ENCODE peak calls at places on chromosomes 13 and 19, in seven cellular contexts. One of them, this sample, is unnamed.

GRCh38 chr19:54882758-54883157 is 8.7 kb downstream of the FCAR start:
- DNase-seq in cardiac fibroblast: no peak
- DNase-seq in retinal pigment epithelial cell: no peak
- DNase-seq in tibial artery: no peak
- DNase-seq in BJ: no peak
- DNase-seq in esophagus squamous epithelium: no peak
- DNase-seq in HL-60: no peak
- DNase-seq in this sample: no peak

GRCh38 chr19:33771308-33772101 is 25.2 kb upstream of the KCTD15 start:
- DNase-seq in HL-60: peak; percentile 68
- DNase-seq in tibial artery: peak; percentile 53
- DNase-seq in retinal pigment epithelial cell: no peak
- DNase-seq in esophagus squamous epithelium: no peak
- DNase-seq in cardiac fibroblast: peak; percentile 73
- DNase-seq in BJ: no peak
- DNase-seq in this sample: peak; percentile 62

GRCh38 chr13:67023088-67023893 is 206.8 kb downstream of the PCDH9 start:
- DNase-seq in retinal pigment epithelial cell: peak; percentile 87
- DNase-seq in esophagus squamous epithelium: no peak
- DNase-seq in BJ: peak; percentile 39
- DNase-seq in cardiac fibroblast: peak; percentile 91
- DNase-seq in HL-60: peak; percentile 16
- DNase-seq in tibial artery: no peak
- DNase-seq in this sample: peak; percentile 24

GRCh38 chr13:110850840-110851239 is 64.0 kb downstream of the ANKRD10 start:
- DNase-seq in cardiac fibroblast: no peak
- DNase-seq in tibial artery: no peak
- DNase-seq in esophagus squamous epithelium: no peak
- DNase-seq in HL-60: no peak
- DNase-seq in BJ: no peak
- DNase-seq in retinal pigment epithelial cell: no peak
- DNase-seq in this sample: no peak

GRCh38 chr13:27295096-27295495 is 24.5 kb downstream of the RASL11A start:
- DNase-seq in esophagus squamous epithelium: no peak
- DNase-seq in tibial artery: no peak
- DNase-seq in retinal pigment epithelial cell: no peak
- DNase-seq in HL-60: no peak
- DNase-seq in cardiac fibroblast: no peak
- DNase-seq in BJ: no peak
- DNase-seq in this sample: no peak

GRCh38 chr13:110327036-110327790 is 20.1 kb downstream of the COL4A2 start:
- DNase-seq in BJ: no peak
- DNase-seq in tibial artery: no peak
- DNase-seq in HL-60: no peak
- DNase-seq in esophagus squamous epithelium: no peak
- DNase-seq in cardiac fibroblast: no peak
- DNase-seq in retinal pigment epithelial cell: no peak
- DNase-seq in this sample: no peak

GRCh38 chr19:53881482-53882390 is at the start of gene PRKCG:
- DNase-seq in esophagus squamous epithelium: no peak
- DNase-seq in HL-60: no peak
- DNase-seq in tibial artery: no peak
- DNase-seq in cardiac fibroblast: no peak
- DNase-seq in BJ: no peak
- DNase-seq in retinal pigment epithelial cell: no peak
- DNase-seq in this sample: no peak

GRCh38 chr13:111049791-111050538 is 65.1 kb upstream of the ARHGEF7 start:
- DNase-seq in BJ: no peak
- DNase-seq in retinal pigment epithelial cell: no peak
- DNase-seq in tibial artery: peak; percentile 47
- DNase-seq in cardiac fibroblast: peak; percentile 52
- DNase-seq in esophagus squamous epithelium: no peak
- DNase-seq in HL-60: no peak
- DNase-seq in this sample: peak; percentile 40

GRCh38 chr19:18848860-18849661 is 17.3 kb downstream of the UPF1 start:
- DNase-seq in esophagus squamous epithelium: no peak
- DNase-seq in BJ: no peak
- DNase-seq in HL-60: peak; percentile 70
- DNase-seq in cardiac fibroblast: peak; percentile 85
- DNase-seq in retinal pigment epithelial cell: no peak
- DNase-seq in tibial artery: peak; percentile 85
- DNase-seq in this sample: peak; percentile 56

GRCh38 chr13:111791131-111791530 is 275.8 kb upstream of the SOX1 start:
- DNase-seq in cardiac fibroblast: no peak
- DNase-seq in esophagus squamous epithelium: no peak
- DNase-seq in retinal pigment epithelial cell: no peak
- DNase-seq in HL-60: no peak
- DNase-seq in BJ: no peak
- DNase-seq in tibial artery: no peak
- DNase-seq in this sample: no peak

GRCh38 chr13:84940801-84941200 is 858.4 kb downstream of the SLITRK6 start:
- DNase-seq in tibial artery: no peak
- DNase-seq in HL-60: no peak
- DNase-seq in BJ: no peak
- DNase-seq in retinal pigment epithelial cell: no peak
- DNase-seq in esophagus squamous epithelium: no peak
- DNase-seq in cardiac fibroblast: no peak
- DNase-seq in this sample: no peak

GRCh38 chr13:84946144-84946543 is 853.1 kb downstream of the SLITRK6 start:
- DNase-seq in retinal pigment epithelial cell: no peak
- DNase-seq in BJ: no peak
- DNase-seq in cardiac fibroblast: no peak
- DNase-seq in HL-60: no peak
- DNase-seq in esophagus squamous epithelium: no peak
- DNase-seq in tibial artery: no peak
- DNase-seq in this sample: no peak

GRCh38 chr13:84940167-84940566 is 859.1 kb downstream of the SLITRK6 start:
- DNase-seq in cardiac fibroblast: no peak
- DNase-seq in esophagus squamous epithelium: no peak
- DNase-seq in BJ: no peak
- DNase-seq in retinal pigment epithelial cell: no peak
- DNase-seq in tibial artery: no peak
- DNase-seq in HL-60: no peak
- DNase-seq in this sample: no peak
- TF ChIP-seq CTCF in cardiac fibroblast: no peak
- TF ChIP-seq CTCF in esophagus squamous epithelium: no peak
- TF ChIP-seq CTCF in BJ: no peak
- TF ChIP-seq CTCF in retinal pigment epithelial cell: no peak
- TF ChIP-seq CTCF in tibial artery: no peak
- TF ChIP-seq CTCF in HL-60: no peak
- TF ChIP-seq CTCF in this sample: no peak

DNA sequence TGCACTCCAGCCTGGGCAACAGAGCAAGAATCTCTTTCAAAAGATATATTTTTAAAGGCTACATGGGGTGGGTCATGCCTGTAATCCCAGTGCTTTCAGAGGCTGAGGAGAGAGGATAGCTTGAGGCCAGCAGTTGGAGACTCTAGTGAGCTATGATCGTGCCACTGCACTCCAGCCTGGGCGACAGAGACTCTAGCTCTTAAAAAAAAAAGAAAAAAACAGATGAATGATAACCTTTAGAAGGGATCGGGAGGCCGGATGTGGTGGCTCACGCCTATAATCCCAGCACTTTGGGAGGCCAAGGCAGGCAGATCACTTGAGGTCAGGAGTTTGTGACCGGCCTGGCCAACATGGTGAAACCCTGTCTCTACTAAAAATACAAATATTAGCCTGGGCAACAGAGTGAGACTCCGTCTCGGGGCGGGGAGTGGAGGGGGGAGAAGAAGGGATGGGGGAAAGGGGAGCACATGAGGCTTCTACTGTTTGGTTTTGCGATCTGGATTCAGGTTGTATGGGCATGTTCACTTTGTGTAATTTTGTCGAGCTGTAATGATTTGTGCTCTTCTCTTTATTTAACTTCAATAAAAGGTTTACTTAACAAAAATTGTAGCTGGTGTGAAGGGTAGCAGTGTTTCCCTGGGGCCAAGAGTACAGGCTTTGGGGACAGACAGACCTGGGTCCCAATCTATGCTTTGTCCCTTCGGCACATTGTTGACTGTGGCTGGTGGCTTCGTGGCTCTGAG is 1.1 kb upstream of the PSMC4 start:
- DNase-seq in tibial artery: no peak
- DNase-seq in esophagus squamous epithelium: no peak
- DNase-seq in BJ: no peak
- DNase-seq in retinal pigment epithelial cell: no peak
- DNase-seq in HL-60: no peak
- DNase-seq in cardiac fibroblast: no peak
- DNase-seq in this sample: peak; percentile 14
- H3K4me3 ChIP-seq in tibial artery: peak overlapping the region; percentile 78
- H3K4me3 ChIP-seq in esophagus squamous epithelium: peak overlapping the region; percentile 87
- H3K4me3 ChIP-seq in BJ: peak overlapping the region; percentile 93
- H3K4me3 ChIP-seq in retinal pigment epithelial cell: peak overlapping the region; percentile 97
- H3K4me3 ChIP-seq in HL-60: peak overlapping the region; percentile 79
- H3K4me3 ChIP-seq in cardiac fibroblast: peak overlapping the region; percentile 91
- H3K4me3 ChIP-seq in this sample: peak overlapping the region; percentile 72

GRCh38 chr19:16624236-16624635 is 3.8 kb downstream of the MED26 start:
- DNase-seq in esophagus squamous epithelium: no peak
- DNase-seq in retinal pigment epithelial cell: no peak
- DNase-seq in tibial artery: no peak
- DNase-seq in cardiac fibroblast: no peak
- DNase-seq in HL-60: no peak
- DNase-seq in BJ: no peak
- DNase-seq in this sample: no peak

GRCh38 chr19:16623066-16623465 is 4.9 kb downstream of the MED26 start:
- DNase-seq in esophagus squamous epithelium: no peak
- DNase-seq in tibial artery: no peak
- DNase-seq in BJ: no peak
- DNase-seq in cardiac fibroblast: no peak
- DNase-seq in retinal pigment epithelial cell: no peak
- DNase-seq in HL-60: no peak
- DNase-seq in this sample: no peak

GRCh38 chr19:16621165-16621800 is 6.7 kb downstream of the MED26 start:
- DNase-seq in esophagus squamous epithelium: no peak
- DNase-seq in cardiac fibroblast: no peak
- DNase-seq in retinal pigment epithelial cell: no peak
- DNase-seq in HL-60: no peak
- DNase-seq in BJ: no peak
- DNase-seq in tibial artery: no peak
- DNase-seq in this sample: no peak

GRCh38 chr19:16625183-16625958 is 2.6 kb downstream of the MED26 start:
- DNase-seq in HL-60: no peak
- DNase-seq in BJ: no peak
- DNase-seq in cardiac fibroblast: no peak
- DNase-seq in tibial artery: no peak
- DNase-seq in retinal pigment epithelial cell: no peak
- DNase-seq in esophagus squamous epithelium: no peak
- DNase-seq in this sample: no peak

DNA sequence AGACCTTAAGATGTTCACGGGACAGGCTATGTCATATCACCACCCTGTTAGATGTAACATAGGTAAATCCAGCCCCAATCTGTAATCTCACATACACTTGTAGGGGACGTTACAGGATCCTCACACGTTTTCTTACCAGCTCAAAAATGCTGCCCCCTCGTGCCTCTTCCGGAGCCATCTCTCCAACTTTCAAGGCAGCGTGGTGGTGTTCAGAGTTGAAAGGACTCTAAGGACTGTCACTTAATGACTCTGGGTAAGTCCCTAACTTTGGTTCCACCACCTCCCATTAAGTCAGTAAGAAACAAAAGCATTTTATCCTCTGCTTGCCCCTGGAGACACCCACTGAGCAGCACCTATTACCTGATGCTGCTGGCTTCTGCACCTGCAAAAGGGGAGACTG is 4.4 kb downstream of the MED26 start:
- DNase-seq in tibial artery: no peak
- DNase-seq in retinal pigment epithelial cell: no peak
- DNase-seq in cardiac fibroblast: no peak
- DNase-seq in esophagus squamous epithelium: no peak
- DNase-seq in BJ: no peak
- DNase-seq in HL-60: no peak
- DNase-seq in this sample: no peak
- TF ChIP-seq CTCF in tibial artery: no peak
- TF ChIP-seq CTCF in retinal pigment epithelial cell: no peak
- TF ChIP-seq CTCF in cardiac fibroblast: no peak
- TF ChIP-seq CTCF in esophagus squamous epithelium: no peak
- TF ChIP-seq CTCF in BJ: no peak
- TF ChIP-seq CTCF in HL-60: no peak
- TF ChIP-seq CTCF in this sample: no peak

GRCh38 chr19:5339950-5340636 is 519 bp downstream of the PTPRS start:
- DNase-seq in HL-60: no peak
- DNase-seq in tibial artery: no peak
- DNase-seq in esophagus squamous epithelium: no peak
- DNase-seq in cardiac fibroblast: no peak
- DNase-seq in retinal pigment epithelial cell: no peak
- DNase-seq in BJ: no peak
- DNase-seq in this sample: no peak
- H3K4me3 ChIP-seq in HL-60: peak overlapping the region; percentile 16
- H3K4me3 ChIP-seq in tibial artery: peak overlapping the region; percentile 63
- H3K4me3 ChIP-seq in esophagus squamous epithelium: peak overlapping the region; percentile 51
- H3K4me3 ChIP-seq in cardiac fibroblast: peak overlapping the region; percentile 56
- H3K4me3 ChIP-seq in retinal pigment epithelial cell: peak overlapping the region; percentile 60
- H3K4me3 ChIP-seq in BJ: peak overlapping the region; percentile 59
- H3K4me3 ChIP-seq in this sample: peak overlapping the region; percentile 61

GRCh38 chr19:44741258-44741731 is 7.2 kb upstream of the BCL3 start:
- DNase-seq in esophagus squamous epithelium: no peak
- DNase-seq in cardiac fibroblast: peak; percentile 51
- DNase-seq in BJ: no peak
- DNase-seq in retinal pigment epithelial cell: no peak
- DNase-seq in tibial artery: no peak
- DNase-seq in HL-60: peak; percentile 37
- DNase-seq in this sample: peak; percentile 71

GRCh38 chr19:44738161-44738535 is 10.4 kb upstream of the BCL3 start:
- DNase-seq in cardiac fibroblast: no peak
- DNase-seq in BJ: no peak
- DNase-seq in retinal pigment epithelial cell: no peak
- DNase-seq in HL-60: no peak
- DNase-seq in tibial artery: no peak
- DNase-seq in esophagus squamous epithelium: no peak
- DNase-seq in this sample: no peak

GRCh38 chr19:44741841-44742352 is 6.6 kb upstream of the BCL3 start:
- DNase-seq in esophagus squamous epithelium: peak; percentile 65
- DNase-seq in cardiac fibroblast: peak; percentile 100
- DNase-seq in BJ: peak; percentile 98
- DNase-seq in tibial artery: peak; percentile 99
- DNase-seq in HL-60: peak; percentile 98
- DNase-seq in retinal pigment epithelial cell: peak; percentile 99
- DNase-seq in this sample: peak; percentile 100

GRCh38 chr19:44738603-44739585 is 9.6 kb upstream of the BCL3 start:
- DNase-seq in HL-60: peak; percentile 65
- DNase-seq in retinal pigment epithelial cell: no peak
- DNase-seq in cardiac fibroblast: no peak
- DNase-seq in esophagus squamous epithelium: no peak
- DNase-seq in tibial artery: no peak
- DNase-seq in BJ: no peak
- DNase-seq in this sample: no peak

GRCh38 chr19:44740351-44740824 is 8.1 kb upstream of the BCL3 start:
- DNase-seq in tibial artery: no peak
- DNase-seq in HL-60: no peak
- DNase-seq in esophagus squamous epithelium: no peak
- DNase-seq in retinal pigment epithelial cell: no peak
- DNase-seq in BJ: no peak
- DNase-seq in cardiac fibroblast: no peak
- DNase-seq in this sample: no peak
- TF ChIP-seq CTCF in tibial artery: no peak
- TF ChIP-seq CTCF in HL-60: no peak
- TF ChIP-seq CTCF in esophagus squamous epithelium: no peak
- TF ChIP-seq CTCF in retinal pigment epithelial cell: peak; percentile 20
- TF ChIP-seq CTCF in BJ: peak; percentile 4
- TF ChIP-seq CTCF in cardiac fibroblast: no peak
- TF ChIP-seq CTCF in this sample: peak; percentile 17

This sample was measured in fibroblast of villous mesenchyme.